ENCODE peak calls at places on chromosomes 16 and 17, in eight cellular contexts. U is foreskin fibroblast, I is HFFc6, L is colonic mucosa, A is endothelial cell of umbilical vein, O is endothelial cell, E is tibial artery, P is cardiac muscle cell. Q is an unnamed sample.

GRCh38 chr17:16358394-16358793 is 5.1 kb upstream of the CENPV start:
- DNase-seq in O (no peak), E (no peak), U (no peak), L (no peak), A (no peak), P (no peak), I (no peak), Q (no peak)

GRCh38 chr17:70810609-70811008 is 641.3 kb downstream of the KCNJ2 start:
- DNase-seq in U (peak), I (no peak), P (peak), E (no peak), O (no peak), L (no peak), A (no peak), Q (no peak)

GRCh38 chr16:27080870-27081269 is 14.1 kb downstream of the C16orf82 start:
- DNase-seq in L (no peak), P (peak), A (no peak), I (peak), O (no peak), E (no peak), U (peak), Q (no peak)

GRCh38 chr16:48831081-48831722 is 221.2 kb upstream of the N4BP1 start:
- DNase-seq in U (no peak), A (no peak), O (peak), I (no peak), P (no peak), E (no peak), L (no peak), Q (peak)

GRCh38 chr16:88306860-88307545 is 75.8 kb upstream of the ZNF469 start:
- DNase-seq in E (no peak), A (peak), P (peak), O (no peak), I (peak), L (no peak), U (peak), Q (no peak)

GRCh38 chr16:84239910-84240309 is at the start of gene KCNG4:
- DNase-seq in I (no peak), O (no peak), A (no peak), E (no peak), P (no peak), U (no peak), L (no peak), Q (peak)

GRCh38 chr16:57041182-57042156 is 50.9 kb upstream of the CPNE2 start:
- DNase-seq in O (no peak), U (no peak), P (no peak), I (no peak), L (peak), A (no peak), E (no peak), Q (no peak)

GRCh38 chr16:2468725-2469398 is 2.2 kb upstream of the NTN3 start:
- DNase-seq in I (no peak), O (no peak), U (no peak), A (no peak), P (no peak), E (no peak), L (no peak), Q (peak)

GRCh38 chr17:37710344-37710886 is 34.4 kb downstream of the HNF1B start:
- DNase-seq in E (peak), I (no peak), P (peak), U (peak), O (peak), A (peak), L (peak), Q (peak)

GRCh38 chr16:16133943-16134604 is 89.2 kb downstream of the ABCC6 start:
- DNase-seq in O (no peak), P (peak), A (no peak), E (no peak), U (no peak), L (no peak), I (no peak), Q (no peak)

GRCh38 chr17:7022791-7023571 is at the start of gene BCL6B:
- DNase-seq in E (no peak), O (peak), P (no peak), A (peak), I (no peak), U (no peak), L (peak), Q (no peak)

GRCh38 chr16:84765606-84766580 is 53.9 kb upstream of the CRISPLD2 start:
- DNase-seq in U (no peak), I (no peak), P (no peak), E (no peak), A (no peak), L (no peak), O (no peak), Q (no peak)

GRCh38 chr17:39209317-39210092 is 9.4 kb downstream of the RPL19 start:
- DNase-seq in O (no peak), E (peak), I (peak), U (peak), A (peak), P (peak), L (peak), Q (peak)

GRCh38 chr17:55887531-55887930 is 136.7 kb downstream of the PCTP start:
- DNase-seq in I (no peak), L (no peak), O (no peak), U (no peak), A (no peak), E (no peak), P (no peak), Q (no peak)

GRCh38 chr16:52497067-52497816 is 49.7 kb downstream of the TOX3 start:
- DNase-seq in O (no peak), A (no peak), E (no peak), P (peak), U (peak), I (no peak), L (peak), Q (no peak)

GRCh38 chr16:29898786-29899515 is 399 bp downstream of the SEZ6L2 start:
- DNase-seq in U (peak), L (peak), P (no peak), E (no peak), I (no peak), O (peak), A (no peak), Q (peak)

GRCh38 chr16:65845466-65846209 is 520.9 kb upstream of the CDH5 start:
- DNase-seq in O (no peak), P (peak), L (no peak), A (no peak), E (no peak), U (no peak), I (peak), Q (no peak)

GRCh38 chr16:69476920-69477418 is 52.5 kb downstream of the CYB5B start:
- DNase-seq in L (no peak), A (peak), P (peak), O (no peak), E (no peak), U (peak), I (peak), Q (no peak)

GRCh38 chr16:23635958-23636357 is 5.2 kb downstream of the PALB2 start:
- DNase-seq in L (no peak), P (no peak), E (no peak), A (no peak), U (no peak), I (no peak), O (no peak), Q (no peak)

DNA sequence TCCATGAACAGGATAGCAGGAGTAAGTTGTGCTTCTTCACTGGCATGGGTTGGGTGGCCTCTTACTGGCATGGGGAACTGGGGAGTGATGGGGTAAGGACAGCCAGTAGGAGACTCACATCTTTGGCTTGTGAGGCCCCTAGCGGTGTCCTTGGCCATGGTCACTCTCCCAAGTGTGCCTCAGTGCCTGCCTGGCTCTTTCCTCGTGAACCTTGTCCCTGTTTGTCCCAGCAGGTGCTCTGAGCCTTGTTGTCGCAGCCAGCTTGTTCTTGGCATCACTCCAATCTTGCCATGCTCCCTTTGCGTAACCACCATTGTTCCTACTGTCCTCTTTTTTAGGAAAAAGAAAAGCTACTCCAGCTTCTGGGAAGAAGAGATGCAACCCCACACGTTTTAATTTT is 53.6 kb upstream of the SDK2 start:
- DNase-seq in U (no peak), A (no peak), I (no peak), L (peak), P (no peak), E (no peak), O (no peak), Q (no peak)
- TF ChIP-seq CTCF in U (no peak), A (no peak), I (no peak), L (peak), P (no peak), E (no peak), O (no peak), Q (no peak)

GRCh38 chr17:68511254-68511670 is 968 bp upstream of the PRKAR1A start:
- DNase-seq in U (no peak), O (no peak), P (no peak), A (no peak), L (peak), E (no peak), I (no peak), Q (no peak)

GRCh38 chr17:68511671-68512246 is 471 bp upstream of the PRKAR1A start:
- DNase-seq in I (peak), P (peak), U (peak), O (peak), L (peak), A (peak), E (peak), Q (peak)

GRCh38 chr17:68512967-68513474 is 791 bp downstream of the PRKAR1A start:
- DNase-seq in U (peak), E (peak), I (peak), P (peak), A (peak), L (peak), O (no peak), Q (no peak)

GRCh38 chr17:68513932-68514331 is 1.7 kb downstream of the PRKAR1A start:
- DNase-seq in O (no peak), A (peak), P (no peak), E (no peak), L (no peak), U (no peak), I (no peak), Q (no peak)

GRCh38 chr17:68512247-68512966 is at the start of gene PRKAR1A:
- DNase-seq in E (peak), L (peak), I (peak), U (peak), P (peak), O (peak), A (peak), Q (peak)
- TF ChIP-seq CTCF in E (no peak), L (no peak), I (peak), U (no peak), P (no peak), O (no peak), A (no peak), Q (no peak)

DNA sequence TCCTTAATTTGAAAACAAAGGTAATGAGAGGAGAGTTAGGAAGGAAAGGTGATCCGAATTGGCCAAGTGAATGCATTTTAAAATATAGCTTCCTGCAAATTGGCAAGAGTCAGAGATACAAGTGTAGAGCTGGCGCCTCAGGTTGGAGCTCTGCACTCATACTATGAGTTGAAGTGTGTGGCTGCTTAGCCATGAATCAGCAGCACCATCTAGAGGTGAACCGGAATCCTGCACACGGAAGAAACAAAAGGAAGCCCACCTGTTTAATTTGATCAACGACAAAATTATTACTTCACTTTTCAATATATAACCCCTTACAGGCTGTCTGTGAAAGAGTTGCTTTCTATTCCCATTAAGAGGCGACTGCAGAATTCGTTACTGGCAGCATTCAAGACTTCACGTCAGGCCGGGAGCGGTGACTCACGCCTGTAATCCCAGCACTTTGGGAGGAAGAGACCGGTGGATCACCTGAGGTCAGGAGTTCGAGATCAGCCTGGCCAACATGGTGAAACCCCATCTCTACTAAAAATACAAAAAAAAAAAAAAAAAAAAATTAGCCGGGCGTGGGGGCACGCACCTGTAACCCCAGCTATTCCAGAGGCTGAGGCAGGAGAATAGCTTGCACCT is 1253.7 kb upstream of the CDH8 start:
- DNase-seq in U (no peak), O (peak), I (no peak), L (peak), P (peak), A (peak), E (peak), Q (peak)
- TF ChIP-seq CTCF in U (peak), O (peak), I (peak), L (peak), P (peak), A (peak), E (peak), Q (peak)

GRCh38 chr16:63787014-63787413 is 1334.8 kb downstream of the CDH11 start:
- DNase-seq in O (no peak), E (no peak), L (no peak), P (no peak), U (no peak), I (no peak), A (no peak), Q (no peak)

GRCh38 chr16:63789603-63790002 is 1332.3 kb downstream of the CDH11 start:
- DNase-seq in U (no peak), I (no peak), O (no peak), A (peak), L (no peak), P (peak), E (no peak), Q (no peak)
- TF ChIP-seq CTCF in U (no peak), I (no peak), O (no peak), A (peak), L (no peak), P (peak), E (no peak), Q (no peak)

DNA sequence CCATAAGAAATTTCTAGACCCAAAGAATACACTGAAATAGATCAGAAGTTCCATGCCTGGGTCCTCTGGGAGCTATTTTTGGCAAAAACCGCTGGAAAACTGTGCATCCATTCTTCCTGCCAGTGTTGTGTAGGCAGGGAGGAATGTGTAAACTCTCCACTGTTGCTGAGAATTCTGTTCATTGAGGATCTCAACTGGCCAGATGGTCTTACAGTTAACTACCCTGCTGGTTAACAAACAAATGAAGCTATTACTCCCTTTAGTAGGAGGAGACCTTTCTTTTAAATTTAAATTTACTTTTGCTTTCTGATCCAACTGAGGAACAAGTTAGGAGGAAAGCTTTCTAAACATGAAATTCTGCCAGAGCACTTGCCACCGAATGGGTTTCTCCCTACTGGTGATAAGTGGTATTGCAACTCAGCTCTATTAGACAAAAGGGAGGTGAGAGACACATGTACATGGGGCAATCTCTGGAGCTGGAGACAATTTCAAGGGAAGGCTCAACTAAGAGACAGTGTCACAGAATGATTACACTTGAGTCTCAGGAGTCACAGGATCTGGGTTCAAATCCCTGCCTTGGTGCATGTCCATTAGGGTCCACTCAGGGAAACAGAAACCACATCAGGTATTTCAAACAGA is 37.6 kb downstream of the SOCS1 start:
- DNase-seq in I (no peak), P (no peak), E (no peak), A (no peak), U (no peak), L (no peak), O (no peak), Q (no peak)
- TF ChIP-seq CTCF in I (peak), P (peak), E (peak), A (peak), U (peak), L (no peak), O (peak), Q (peak)

DNA sequence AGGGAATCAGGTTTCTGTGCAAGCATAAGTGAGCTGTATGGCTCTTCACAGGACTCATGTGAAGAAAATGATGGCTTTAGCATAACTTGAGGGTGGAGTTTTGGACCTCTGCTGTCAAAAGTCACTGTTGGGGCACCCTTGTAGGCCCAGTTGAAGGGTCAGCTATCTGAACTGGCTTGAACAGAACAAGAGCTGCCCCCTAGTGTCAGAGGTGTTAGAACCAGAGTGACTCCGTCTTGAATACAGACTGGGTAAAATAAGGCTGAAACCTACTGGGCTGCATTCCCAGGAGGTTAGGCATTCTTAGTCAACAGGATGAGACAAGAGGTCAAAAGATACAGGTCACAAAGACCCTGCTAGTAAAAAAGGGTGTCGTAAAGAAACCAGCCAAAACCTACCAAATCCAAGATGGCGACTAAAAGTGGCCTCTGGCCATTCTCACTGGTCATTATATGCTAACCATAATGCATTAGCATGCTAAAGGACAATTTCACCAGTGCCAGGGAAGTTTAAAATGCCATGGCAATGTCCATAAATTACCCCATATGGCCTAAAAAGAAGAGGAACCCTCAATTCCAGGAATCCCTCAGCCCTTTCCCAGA is 484.0 kb upstream of the ERCC4 start:
- DNase-seq in E (no peak), A (no peak), L (no peak), U (no peak), O (peak), P (no peak), I (no peak), Q (no peak)
- TF ChIP-seq CTCF in E (no peak), A (no peak), L (no peak), U (no peak), O (no peak), P (no peak), I (no peak), Q (no peak)